ENCODE peak calls at places on chromosomes 13 and 19, in eight cellular contexts. T is H9, E is DND-41, G is SJCRH30, P is IMR-90, F is lower lobe of right lung, W is AG04450, D is cardiac muscle cell. O is an unnamed sample.

GRCh38 chr19:15280048-15280725 is 47.9 kb upstream of the EPHX3 start:
- DNase-seq in W (no peak), T (no peak), P (peak; percentile 71), E (no peak), G (peak; percentile 69), D (no peak), F (no peak), O (no peak)

GRCh38 chr13:93225610-93226009 is 997 bp upstream of the GPC6 start:
- DNase-seq in D (no peak), W (no peak), P (no peak), E (no peak), G (no peak), T (no peak), F (no peak), O (no peak)

GRCh38 chr13:46687810-46688209 is 109.2 kb downstream of the ESD start:
- DNase-seq in G (peak; percentile 64), F (no peak), P (peak; percentile 46), T (peak; percentile 75), W (no peak), E (no peak), D (peak; percentile 69), O (peak; percentile 85)

GRCh38 chr19:1130801-1131717 is 27.3 kb downstream of the GPX4 start:
- DNase-seq in D (peak; percentile 29), E (no peak), F (no peak), W (no peak), T (no peak), P (no peak), G (no peak), O (no peak)

GRCh38 chr19:33512580-33513137 is 8.9 kb downstream of the PEPD start:
- DNase-seq in P (no peak), W (no peak), G (no peak), T (no peak), D (no peak), E (no peak), F (no peak), O (no peak)

GRCh38 chr13:27053902-27054595 is 117.6 kb downstream of the USP12 start:
- DNase-seq in W (peak; percentile 43), E (no peak), D (peak; percentile 50), P (peak; percentile 88), F (no peak), T (no peak), G (no peak), O (no peak)

GRCh38 chr19:40623403-40624239 is 22.5 kb downstream of the LTBP4 start:
- DNase-seq in E (peak; percentile 21), F (peak; percentile 60), T (peak; percentile 97), W (no peak), P (peak; percentile 18), G (peak; percentile 54), D (peak; percentile 63), O (peak; percentile 99)

GRCh38 chr13:112444001-112444311 is 67.8 kb downstream of the SPACA7 start:
- DNase-seq in P (peak; percentile 42), D (peak; percentile 62), W (no peak), T (peak; percentile 90), E (peak; percentile 66), F (peak; percentile 70), G (peak; percentile 51), O (peak; percentile 97)

GRCh38 chr19:5083547-5083965 is 114.6 kb downstream of the KDM4B start:
- DNase-seq in G (no peak), P (no peak), W (no peak), T (no peak), E (no peak), D (peak; percentile 81), F (no peak), O (no peak)

GRCh38 chr19:5085566-5085965 is 116.7 kb downstream of the KDM4B start:
- DNase-seq in W (no peak), P (no peak), G (no peak), T (no peak), D (no peak), E (no peak), F (no peak), O (no peak)

GRCh38 chr19:5089283-5089682 is 120.4 kb downstream of the KDM4B start:
- DNase-seq in W (no peak), P (no peak), T (no peak), G (no peak), F (no peak), E (no peak), D (no peak), O (no peak)

GRCh38 chr19:5086725-5087439 is 118.0 kb downstream of the KDM4B start:
- DNase-seq in W (no peak), D (no peak), E (no peak), P (no peak), F (no peak), G (no peak), T (peak; percentile 91), O (peak; percentile 88)

DNA sequence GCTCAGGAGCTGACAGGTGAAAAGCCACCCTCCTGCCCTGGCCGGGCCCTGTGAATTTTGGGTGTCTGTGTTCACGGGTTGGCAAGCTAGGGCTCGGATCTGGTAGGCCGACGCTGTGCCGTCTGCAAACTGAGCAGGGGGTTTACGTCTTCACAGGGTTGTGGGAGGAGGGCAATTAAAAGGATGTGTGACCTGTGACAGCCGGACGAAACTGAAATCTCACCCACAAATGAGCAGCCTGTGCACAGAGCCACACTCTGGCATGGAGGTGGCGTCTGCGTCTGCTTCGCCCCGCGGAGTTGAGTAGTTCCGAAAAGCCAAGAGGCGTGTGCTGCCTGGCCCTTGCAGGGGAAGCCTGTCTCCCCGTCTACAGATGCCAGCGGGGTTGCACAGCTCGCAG is 117.3 kb downstream of the KDM4B start:
- DNase-seq in E (no peak), T (no peak), P (no peak), G (no peak), W (no peak), F (no peak), D (no peak), O (no peak)
- H3K27ac ChIP-seq in E (no peak overlapping the region), T (no peak overlapping the region), P (no peak overlapping the region), G (no peak overlapping the region), W (no peak overlapping the region), F (no peak overlapping the region), D (no peak overlapping the region), O (peak overlapping the region; percentile 17)

GRCh38 chr19:42023943-42024260 is 29.9 kb upstream of the ATP1A3 start:
- DNase-seq in G (no peak), T (no peak), D (no peak), P (no peak), F (no peak), E (no peak), W (no peak), O (no peak)

GRCh38 chr19:42030605-42031004 is 36.6 kb upstream of the ATP1A3 start:
- DNase-seq in P (no peak), W (no peak), F (no peak), T (no peak), E (no peak), D (no peak), G (no peak), O (no peak)

GRCh38 chr19:42032428-42032827 is 37.6 kb downstream of the GRIK5 start:
- DNase-seq in G (peak; percentile 96), F (no peak), D (peak; percentile 33), T (peak; percentile 55), E (no peak), W (no peak), P (no peak), O (peak; percentile 71)

GRCh38 chr19:42024622-42025111 is 30.6 kb upstream of the ATP1A3 start:
- DNase-seq in D (peak; percentile 72), E (no peak), G (no peak), F (no peak), P (peak; percentile 48), W (peak; percentile 24), T (no peak), O (no peak)

DNA sequence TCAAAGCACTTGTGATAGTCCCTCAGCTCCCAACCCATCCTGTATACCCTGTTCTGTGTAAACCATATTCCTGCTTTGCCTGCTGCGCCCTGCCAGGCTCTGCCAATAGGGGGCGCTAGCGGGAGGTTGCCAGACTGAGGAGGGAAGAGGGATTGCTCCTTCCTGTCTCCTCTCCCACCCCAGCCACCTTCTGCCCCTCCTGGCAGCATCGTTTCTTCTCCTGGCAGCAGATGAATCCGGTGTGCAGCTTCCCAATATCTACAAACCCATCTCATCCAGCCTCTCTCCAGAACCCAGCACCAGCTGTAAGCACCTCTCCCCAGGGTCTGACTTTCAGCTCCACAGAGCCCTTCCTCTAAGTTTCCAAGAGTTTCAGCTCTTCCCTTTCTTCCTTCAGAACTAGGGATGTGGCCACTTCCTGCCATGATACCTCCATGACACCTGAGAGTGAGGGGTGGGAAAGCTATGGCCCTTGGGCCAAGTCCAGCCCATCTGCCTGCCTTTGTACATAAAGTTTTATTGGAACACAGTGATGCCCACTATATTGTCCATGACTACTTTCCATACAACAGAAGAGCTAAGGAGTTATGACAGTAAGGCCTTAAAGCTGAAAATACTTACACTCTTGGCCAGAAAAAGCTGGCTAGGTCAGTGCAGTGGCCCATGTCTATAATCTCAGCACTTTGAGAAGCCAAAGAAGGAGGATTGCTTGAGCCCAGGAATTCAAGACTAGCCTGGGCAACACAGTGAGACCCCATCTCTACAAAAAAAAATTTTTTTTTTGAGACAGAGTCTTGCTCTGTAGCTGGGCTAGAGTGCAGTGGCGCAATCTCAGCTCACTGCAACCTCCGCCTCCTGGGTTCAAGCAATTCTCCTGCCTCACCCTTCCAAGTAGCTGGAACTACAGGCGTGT is 34.5 kb upstream of the ATP1A3 start:
- DNase-seq in F (no peak), G (peak; percentile 30), D (no peak), W (no peak), E (peak; percentile 59), P (no peak), T (peak; percentile 89), O (peak; percentile 98)
- H3K9me3 ChIP-seq in F (no peaks in the 10 kb centered on the region), G (no peaks in the 10 kb centered on the region), D (no peaks in the 10 kb centered on the region), W (no peaks in the 10 kb centered on the region), E (no peaks in the 10 kb centered on the region), P (no peaks in the 10 kb centered on the region), T (no peaks in the 10 kb centered on the region), O (no peaks in the 10 kb centered on the region)

DNA sequence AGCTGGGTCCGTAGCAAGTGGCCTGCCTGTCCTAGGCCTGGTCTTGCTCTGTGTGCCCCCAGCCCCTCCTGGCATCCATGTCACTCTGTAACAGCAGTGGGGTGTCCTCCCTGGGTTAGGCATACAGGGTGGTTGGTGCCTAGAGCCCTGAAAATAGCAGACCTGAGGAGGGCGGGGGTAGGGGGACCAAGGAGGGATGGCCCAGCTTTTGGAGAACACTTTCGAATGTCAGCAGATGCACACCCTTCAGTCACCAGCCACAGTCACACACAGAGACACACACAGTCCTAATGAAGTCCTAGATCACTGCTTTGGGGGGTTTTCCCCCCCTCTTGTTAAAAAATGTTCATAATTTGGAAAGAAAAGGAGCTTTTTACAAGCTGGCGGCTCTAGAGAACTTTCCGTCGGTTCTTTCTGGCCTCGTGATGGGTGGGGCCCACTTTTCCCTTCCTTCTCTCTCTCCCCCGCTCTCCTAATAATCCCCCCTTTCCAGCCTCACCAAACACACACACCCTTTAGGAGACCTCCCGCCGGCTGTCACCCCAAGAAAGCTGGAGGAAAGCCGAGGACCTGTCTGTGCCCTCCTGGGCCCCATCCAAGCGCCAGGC is 47.9 kb downstream of the LYL1 start:
- DNase-seq in P (no peak), T (no peak), D (no peak), G (no peak), W (no peak), E (no peak), F (no peak), O (peak; percentile 57)
- H3K27ac ChIP-seq in P (peak overlapping the region; percentile 100), T (no peak overlapping the region), D (no peak overlapping the region), G (peak overlapping the region; percentile 92), W (peak overlapping the region; percentile 98), E (no peak overlapping the region), F (peak overlapping the region; percentile 92), O (no peak overlapping the region)

GRCh38 chr19:57320180-57321084 is at the start of gene ZNF543:
- DNase-seq in W (peak; percentile 86), D (peak; percentile 98), P (peak; percentile 95), F (peak; percentile 97), T (peak; percentile 98), G (peak; percentile 95), E (peak; percentile 96), O (peak; percentile 98)

GRCh38 chr19:57327993-57328392 is 7.7 kb downstream of the ZNF543 start:
- DNase-seq in T (no peak), W (no peak), P (no peak), F (no peak), E (no peak), D (no peak), G (no peak), O (no peak)

GRCh38 chr19:57321164-57321563 is 892 bp downstream of the ZNF543 start:
- DNase-seq in E (no peak), G (no peak), P (no peak), F (no peak), W (no peak), D (no peak), T (no peak), O (no peak)

GRCh38 chr19:57321746-57322145 is 1.5 kb downstream of the ZNF543 start:
- DNase-seq in P (no peak), T (no peak), W (no peak), D (no peak), E (no peak), G (no peak), F (no peak), O (no peak)

GRCh38 chr19:57324992-57325391 is 4.7 kb downstream of the ZNF543 start:
- DNase-seq in W (no peak), D (no peak), P (no peak), F (no peak), G (no peak), E (no peak), T (no peak), O (no peak)
- H3K9me3 ChIP-seq in W (peaks cover 12% of the 10 kb centered on the region), D (no peaks in the 10 kb centered on the region), P (peaks cover 5% of the 10 kb centered on the region), F (peaks cover 30% of the 10 kb centered on the region), G (no peaks in the 10 kb centered on the region), E (no peaks in the 10 kb centered on the region), T (no peaks in the 10 kb centered on the region), O (no peaks in the 10 kb centered on the region)